ENCODE peak calls at places on chromosomes 12 and 14, in six cellular contexts. E, M, G, B, Q and V are unnamed samples.

GRCh38 chr12:64782181-64782580 is 23.0 kb upstream of the GNS start:
- DNase-seq in E (peak), M (no peak), G (no peak), B (no peak), Q (no peak), V (no peak)

GRCh38 chr14:54257424-54257823 is 139.4 kb upstream of the CDKN3 start:
- DNase-seq in E (no peak), M (no peak), G (no peak), B (no peak), Q (no peak), V (no peak)

GRCh38 chr12:104583311-104583710 is 126.6 kb downstream of the CHST11 start:
- DNase-seq in E (no peak), M (no peak), G (no peak), B (no peak), Q (no peak), V (no peak)

GRCh38 chr14:91283666-91284065 is 39.2 kb upstream of the GPR68 start:
- DNase-seq in E (no peak), M (no peak), G (no peak), B (no peak), Q (no peak), V (no peak)

GRCh38 chr12:132404956-132405741 is 75.8 kb upstream of the GALNT9 start:
- DNase-seq in E (no peak), M (no peak), G (no peak), B (no peak), Q (no peak), V (no peak)

GRCh38 chr14:52370406-52370911 is 56.3 kb downstream of the PTGER2 start:
- DNase-seq in E (no peak), M (no peak), G (no peak), B (no peak), Q (no peak), V (no peak)

GRCh38 chr14:99518441-99519346 is 37.5 kb downstream of the CCNK start:
- DNase-seq in E (peak), M (peak), G (peak), B (peak), Q (peak), V (no peak)

GRCh38 chr12:14284189-14284722 is 81.2 kb upstream of the ATF7IP start:
- DNase-seq in E (no peak), M (no peak), G (no peak), B (peak), Q (no peak), V (no peak)

GRCh38 chr12:12398026-12398859 is 41.4 kb downstream of the BORCS5 start:
- DNase-seq in E (no peak), M (peak), G (peak), B (peak), Q (peak), V (peak)

GRCh38 chr14:34436118-34436905 is 25.7 kb downstream of the SPTSSA start:
- DNase-seq in E (no peak), M (no peak), G (no peak), B (no peak), Q (no peak), V (no peak)

GRCh38 chr14:76810953-76811400 is 1.7 kb downstream of the ANGEL1 start:
- DNase-seq in E (peak), M (peak), G (peak), B (peak), Q (peak), V (peak)

GRCh38 chr12:94721173-94721572 is 70.8 kb upstream of the TMCC3 start:
- DNase-seq in E (no peak), M (no peak), G (no peak), B (no peak), Q (no peak), V (no peak)

GRCh38 chr12:78562358-78563205 is 302.0 kb upstream of the SYT1 start:
- DNase-seq in E (no peak), M (no peak), G (no peak), B (no peak), Q (no peak), V (no peak)

GRCh38 chr14:77281852-77282251 is 10.8 kb upstream of the NGB start:
- DNase-seq in E (no peak), M (no peak), G (no peak), B (no peak), Q (no peak), V (no peak)

GRCh38 chr12:44294649-44295048 is 458.8 kb downstream of the TMEM117 start:
- DNase-seq in E (no peak), M (no peak), G (no peak), B (no peak), Q (no peak), V (no peak)

GRCh38 chr12:63895841-63896240 is 51.3 kb downstream of the SRGAP1 start:
- DNase-seq in E (no peak), M (no peak), G (no peak), B (no peak), Q (no peak), V (no peak)

GRCh38 chr12:127507336-127507735 is 759.6 kb upstream of the TMEM132C start:
- DNase-seq in E (no peak), M (no peak), G (no peak), B (no peak), Q (no peak), V (no peak)

GRCh38 chr12:47995976-47996375 is 8.3 kb downstream of the COL2A1 start:
- DNase-seq in E (no peak), M (no peak), G (no peak), B (no peak), Q (no peak), V (no peak)

GRCh38 chr12:113161415-113162016 is 12.0 kb downstream of the CFAP73 start:
- DNase-seq in E (peak), M (no peak), G (peak), B (no peak), Q (no peak), V (no peak)

GRCh38 chr12:25959069-25959961 is 833 bp downstream of the RASSF8 start:
- DNase-seq in E (peak), M (peak), G (peak), B (peak), Q (peak), V (no peak)

GRCh38 chr12:22858849-22859569 is 234.0 kb downstream of the ETNK1 start:
- DNase-seq in E (no peak), M (no peak), G (no peak), B (no peak), Q (no peak), V (no peak)

GRCh38 chr14:96062010-96062409 is 22.8 kb downstream of the C14orf132 start:
- DNase-seq in E (no peak), M (no peak), G (no peak), B (no peak), Q (no peak), V (no peak)

GRCh38 chr14:61510736-61511557 is 184.4 kb upstream of the HIF1A start:
- DNase-seq in E (no peak), M (no peak), G (no peak), B (no peak), Q (no peak), V (no peak)

GRCh38 chr12:119649202-119649808 is 18.6 kb upstream of the PRKAB1 start:
- DNase-seq in E (peak), M (no peak), G (peak), B (no peak), Q (no peak), V (no peak)

GRCh38 chr14:51738754-51739153 is 87.0 kb downstream of the FRMD6 start:
- DNase-seq in E (no peak), M (no peak), G (peak), B (no peak), Q (no peak), V (no peak)

GRCh38 chr14:103282932-103283331 is 51.1 kb upstream of the EIF5 start:
- DNase-seq in E (no peak), M (no peak), G (no peak), B (no peak), Q (no peak), V (no peak)

GRCh38 chr14:96083667-96084320 is 44.6 kb downstream of the C14orf132 start:
- DNase-seq in E (no peak), M (no peak), G (no peak), B (peak), Q (no peak), V (no peak)

GRCh38 chr12:17588968-17589367 is 501.0 kb downstream of the RERGL start:
- DNase-seq in E (peak), M (no peak), G (peak), B (no peak), Q (no peak), V (no peak)

GRCh38 chr14:99189201-99189801 is 82.7 kb downstream of the BCL11B start:
- DNase-seq in E (no peak), M (no peak), G (no peak), B (no peak), Q (no peak), V (no peak)

GRCh38 chr12:111597731-111598636 is 1.1 kb downstream of the ATXN2 start:
- DNase-seq in E (peak), M (peak), G (peak), B (peak), Q (peak), V (no peak)

GRCh38 chr12:87112946-87113345 is 856.8 kb upstream of the MGAT4C start:
- DNase-seq in E (no peak), M (no peak), G (no peak), B (no peak), Q (no peak), V (no peak)

GRCh38 chr14:52840916-52841315 is 49.5 kb upstream of the GNPNAT1 start:
- DNase-seq in E (no peak), M (peak), G (peak), B (peak), Q (no peak), V (no peak)

GRCh38 chr14:105898482-105899010 is 372.2 kb downstream of the TMEM121 start:
- DNase-seq in E (no peak), M (no peak), G (no peak), B (no peak), Q (no peak), V (no peak)

GRCh38 chr14:84874436-84874835 is 655.5 kb upstream of the FLRT2 start:
- DNase-seq in E (no peak), M (no peak), G (no peak), B (no peak), Q (no peak), V (no peak)

GRCh38 chr12:46470039-46470627 is 97.6 kb upstream of the SLC38A2 start:
- DNase-seq in E (no peak), M (no peak), G (no peak), B (no peak), Q (no peak), V (no peak)

GRCh38 chr14:63457498-63457897 is 85.7 kb downstream of the PPP2R5E start:
- DNase-seq in E (no peak), M (no peak), G (no peak), B (no peak), Q (no peak), V (no peak)

DNA sequence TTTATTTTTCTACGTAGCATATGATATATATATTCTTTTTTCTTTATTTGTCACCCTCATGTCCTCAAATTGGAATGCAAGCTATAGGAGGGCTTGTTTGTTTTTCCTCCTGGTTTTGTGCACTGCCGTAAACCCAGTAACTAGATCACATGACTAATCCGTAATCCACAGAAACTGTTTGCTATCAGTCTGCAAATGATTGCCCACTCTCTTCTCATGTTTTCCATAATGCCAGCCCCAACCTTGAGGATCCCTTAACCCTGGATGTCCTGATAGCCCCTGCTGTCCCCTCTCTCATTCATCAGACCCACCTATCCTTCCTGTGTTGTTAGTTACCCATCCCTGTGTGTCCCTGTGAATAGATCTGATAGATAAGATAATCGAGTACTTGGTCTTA is 94.0 kb downstream of the TSPAN9 start:
- DNase-seq in E (no peak), M (no peak), G (peak), B (no peak), Q (no peak), V (no peak)
- H3K4me3 ChIP-seq in E (no peak), M (no peak), G (no peak), B (no peak), Q (no peak), V (no peak)

GRCh38 chr12:50505386-50505827 is 622 bp downstream of the DIP2B start:
- DNase-seq in E (peak), M (peak), G (no peak), B (peak), Q (peak), V (no peak)

GRCh38 chr12:50507474-50507838 is 2.7 kb downstream of the DIP2B start:
- DNase-seq in E (no peak), M (no peak), G (no peak), B (no peak), Q (no peak), V (no peak)

GRCh38 chr12:50505945-50506344 is 1.2 kb downstream of the DIP2B start:
- DNase-seq in E (no peak), M (peak), G (no peak), B (peak), Q (peak), V (no peak)

GRCh38 chr12:50506753-50507473 is 2.1 kb downstream of the DIP2B start:
- DNase-seq in E (no peak), M (no peak), G (no peak), B (no peak), Q (no peak), V (no peak)

GRCh38 chr12:50504798-50505385 is at the start of gene DIP2B:
- DNase-seq in E (peak), M (peak), G (peak), B (peak), Q (peak), V (peak)
- TF ChIP-seq EP300 in E (no peak), M (peak), G (no peak), B (no peak), Q (no peak), V (no peak)

GRCh38 chr14:49970474-49971147 is 77.7 kb downstream of the ARF6 start:
- DNase-seq in E (no peak), M (peak), G (no peak), B (no peak), Q (no peak), V (no peak)
- H3K4me3 ChIP-seq in E (no peak), M (no peak), G (no peak), B (no peak), Q (no peak), V (no peak)

DNA sequence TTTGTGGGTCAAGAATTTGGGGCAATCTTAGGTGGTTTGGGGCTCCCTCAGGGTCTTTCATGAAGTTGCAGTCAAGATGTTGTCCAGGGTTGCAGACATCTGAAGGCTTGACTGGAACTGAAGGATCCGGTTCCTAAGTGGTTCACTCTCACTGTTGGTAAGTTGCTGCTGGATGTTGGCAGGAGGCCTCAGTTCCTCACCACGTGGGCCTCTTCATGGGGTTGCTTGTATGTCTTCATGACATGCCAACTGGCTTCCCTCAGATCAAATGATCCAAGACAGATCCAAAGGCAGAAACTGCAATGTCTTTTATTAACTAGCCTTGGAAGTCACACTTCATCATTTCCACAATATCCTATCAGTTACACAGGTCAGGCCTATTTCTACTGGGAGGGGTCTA is 49.2 kb downstream of the ARF6 start:
- DNase-seq in E (no peak), M (no peak), G (no peak), B (no peak), Q (no peak), V (no peak)
- TF ChIP-seq EP300 in E (no peak), M (no peak), G (no peak), B (no peak), Q (no peak), V (no peak)